ENCODE peak calls at places on chromosomes 1 and 21, in four cellular contexts. Y, I, L and T are unnamed samples.

GRCh38 chr21:39373634-39374033 is 24.7 kb upstream of the HMGN1 start:
- DNase-seq in Y (no peak), I (peak; percentile 47), L (no peak), T (no peak)

GRCh38 chr1:25615563-25616079 is 970 bp upstream of the MAN1C1 start:
- DNase-seq in Y (no peak), I (no peak), L (no peak), T (no peak)

GRCh38 chr1:89483010-89483756 is 41.4 kb upstream of the LRRC8B start:
- DNase-seq in Y (peak; percentile 45), I (peak; percentile 81), L (peak; percentile 65), T (peak; percentile 81)

GRCh38 chr1:24155011-24155782 is 12.3 kb upstream of the IL22RA1 start:
- DNase-seq in Y (no peak), I (no peak), L (no peak), T (no peak)

GRCh38 chr1:9753121-9753531 is 70.6 kb downstream of the CLSTN1 start:
- DNase-seq in Y (no peak), I (peak; percentile 86), L (no peak), T (no peak)

GRCh38 chr1:25647106-25647505 is 30.5 kb downstream of the MAN1C1 start:
- DNase-seq in Y (no peak), I (no peak), L (no peak), T (no peak)

GRCh38 chr1:11787251-11787803 is 18.4 kb downstream of the MTHFR start:
- DNase-seq in Y (no peak), I (peak; percentile 34), L (no peak), T (no peak)

GRCh38 chr1:207077470-207078377 is 10.9 kb upstream of the C4BPB start:
- DNase-seq in Y (peak; percentile 63), I (peak; percentile 77), L (peak; percentile 39), T (peak; percentile 86)

GRCh38 chr1:111920221-111921024 is 69.0 kb downstream of the KCND3 start:
- DNase-seq in Y (no peak), I (peak; percentile 5), L (no peak), T (no peak)

GRCh38 chr1:100721502-100722205 is 2.1 kb downstream of the VCAM1 start:
- DNase-seq in Y (no peak), I (peak; percentile 96), L (no peak), T (no peak)

GRCh38 chr1:8078176-8078671 is 52.1 kb upstream of the ERRFI1 start:
- DNase-seq in Y (no peak), I (peak; percentile 77), L (no peak), T (no peak)

GRCh38 chr1:52423771-52424170 is 19.4 kb downstream of the PRPF38A start:
- DNase-seq in Y (peak; percentile 8), I (no peak), L (peak; percentile 68), T (no peak)

GRCh38 chr21:34630536-34631143 is 15.7 kb upstream of the RCAN1 start:
- DNase-seq in Y (peak; percentile 58), I (peak; percentile 60), L (no peak), T (peak; percentile 82)

GRCh38 chr1:106937104-106937503 is 119.4 kb upstream of the PRMT6 start:
- DNase-seq in Y (no peak), I (peak; percentile 92), L (no peak), T (no peak)

GRCh38 chr1:25806418-25806817 is 6.4 kb downstream of the SELENON start:
- DNase-seq in Y (no peak), I (peak; percentile 71), L (no peak), T (no peak)

GRCh38 chr1:5140136-5140535 is 485.7 kb downstream of the AJAP1 start:
- DNase-seq in Y (no peak), I (no peak), L (no peak), T (no peak)

GRCh38 chr1:103180660-103181059 is 72.3 kb upstream of the COL11A1 start:
- DNase-seq in Y (no peak), I (peak; percentile 72), L (no peak), T (no peak)

GRCh38 chr1:56577859-56578663 is 1.3 kb downstream of the PLPP3 start:
- DNase-seq in Y (peak; percentile 28), I (peak; percentile 61), L (no peak), T (peak; percentile 22)

GRCh38 chr1:1032428-1032827 is 12.5 kb downstream of the AGRN start:
- DNase-seq in Y (no peak), I (no peak), L (no peak), T (no peak)

GRCh38 chr1:23727362-23727811 is 15.9 kb upstream of the ELOA start:
- DNase-seq in Y (no peak), I (peak; percentile 91), L (no peak), T (no peak)

GRCh38 chr1:30083800-30084464 is 639.5 kb downstream of the MATN1 start:
- DNase-seq in Y (no peak), I (peak; percentile 84), L (no peak), T (no peak)

GRCh38 chr21:46049890-46050650 is 47.8 kb upstream of the COL6A2 start:
- DNase-seq in Y (no peak), I (no peak), L (no peak), T (no peak)

GRCh38 chr1:153597206-153597605 is 15.7 kb downstream of the S100A16 start:
- DNase-seq in Y (no peak), I (peak; percentile 86), L (no peak), T (no peak)

GRCh38 chr1:228289239-228289849 is 81.5 kb downstream of the OBSCN start:
- DNase-seq in Y (no peak), I (no peak), L (no peak), T (no peak)

GRCh38 chr1:110916669-110917306 is 43.8 kb downstream of the CD53 start:
- DNase-seq in Y (no peak), I (peak; percentile 19), L (no peak), T (peak; percentile 65)

GRCh38 chr21:33901421-33902288 is 13.9 kb downstream of the ATP5PO start:
- DNase-seq in Y (no peak), I (peak; percentile 67), L (no peak), T (peak; percentile 47)

GRCh38 chr1:66231162-66232077 is 302.5 kb upstream of the SGIP1 start:
- DNase-seq in Y (no peak), I (peak; percentile 52), L (no peak), T (no peak)

GRCh38 chr1:203937678-203938330 is 76.4 kb downstream of the SNRPE start:
- DNase-seq in Y (no peak), I (no peak), L (no peak), T (peak; percentile 58)

GRCh38 chr1:108661030-108661609 is at the start of gene HENMT1:
- DNase-seq in Y (peak; percentile 74), I (peak; percentile 35), L (peak; percentile 70), T (peak; percentile 43)

GRCh38 chr1:187078916-187079315 is 250.2 kb downstream of the PLA2G4A start:
- DNase-seq in Y (no peak), I (no peak), L (no peak), T (no peak)

GRCh38 chr21:37829043-37829442 is 87.2 kb downstream of the KCNJ6 start:
- DNase-seq in Y (no peak), I (no peak), L (no peak), T (no peak)

GRCh38 chr1:71072273-71072672 is 8.6 kb downstream of the ZRANB2 start:
- DNase-seq in Y (no peak), I (no peak), L (no peak), T (no peak)